ENCODE peak calls at places on chromosome 21, in ten cellular contexts. T, U, V, Q, Z, M, J, H, E and O are unnamed samples.

GRCh38 chr21:44984428-44984791 is 44.6 kb downstream of the SLX9 start:
- DNase-seq in Q (no peak), V (no peak), J (no peak), H (no peak), Z (no peak), M (peak), U (no peak), E (no peak), T (no peak), O (no peak)

GRCh38 chr21:29092102-29092959 is 18.9 kb upstream of the CCT8 start:
- DNase-seq in V (peak), U (no peak), J (no peak), H (no peak), M (no peak), Q (no peak), Z (no peak), E (peak), T (no peak), O (peak)

GRCh38 chr21:37208056-37208705 is 59.0 kb downstream of the VPS26C start:
- DNase-seq in Q (no peak), H (no peak), M (no peak), E (no peak), T (no peak), J (no peak), V (no peak), Z (peak), U (no peak), O (no peak)

GRCh38 chr21:45150630-45151265 is 76.4 kb downstream of the ADARB1 start:
- DNase-seq in M (peak), Z (no peak), Q (no peak), J (no peak), V (no peak), E (no peak), H (no peak), T (no peak), U (no peak), O (no peak)

GRCh38 chr21:44969066-44969649 is 29.3 kb downstream of the SLX9 start:
- DNase-seq in T (no peak), Z (no peak), J (no peak), E (no peak), U (no peak), Q (no peak), V (no peak), M (peak), H (no peak), O (no peak)

GRCh38 chr21:45669382-45669781 is 25.9 kb downstream of the PCBP3 start:
- DNase-seq in Q (no peak), E (no peak), T (no peak), H (no peak), U (no peak), M (no peak), V (no peak), J (no peak), Z (no peak), O (no peak)

GRCh38 chr21:42840411-42841155 is 38.8 kb downstream of the WDR4 start:
- DNase-seq in J (no peak), M (no peak), Q (no peak), U (no peak), T (no peak), H (no peak), V (no peak), Z (no peak), E (no peak), O (no peak)

GRCh38 chr21:28066051-28066450 is 926.6 kb downstream of the LTN1 start:
- DNase-seq in J (no peak), Z (no peak), T (no peak), E (peak), Q (peak), V (peak), M (no peak), H (no peak), U (no peak), O (no peak)

GRCh38 chr21:39007985-39008384 is 175.3 kb downstream of the PSMG1 start:
- DNase-seq in U (no peak), V (no peak), T (no peak), E (no peak), J (no peak), H (no peak), Q (no peak), M (no peak), Z (no peak), O (no peak)

GRCh38 chr21:29301703-29302102 is 3.0 kb downstream of the BACH1 start:
- DNase-seq in J (no peak), T (no peak), Z (no peak), V (no peak), H (no peak), U (no peak), E (peak), M (no peak), Q (no peak), O (no peak)

GRCh38 chr21:27647401-27647800 is 680.5 kb upstream of the ADAMTS5 start:
- DNase-seq in E (peak), U (no peak), J (no peak), V (no peak), T (no peak), M (no peak), H (no peak), Q (no peak), Z (no peak), O (no peak)

GRCh38 chr21:37532868-37533780 is 166.6 kb downstream of the DYRK1A start:
- DNase-seq in H (no peak), U (no peak), M (no peak), V (peak), T (peak), Z (no peak), J (no peak), E (peak), Q (no peak), O (peak)

GRCh38 chr21:38433516-38433915 is 64.8 kb downstream of the ERG start:
- DNase-seq in Z (no peak), J (no peak), H (no peak), E (no peak), Q (no peak), M (no peak), T (no peak), V (no peak), U (no peak), O (peak)

GRCh38 chr21:45336870-45337269 is 49.2 kb upstream of the POFUT2 start:
- DNase-seq in Z (no peak), E (no peak), V (peak), J (no peak), T (no peak), H (no peak), M (peak), U (no peak), Q (no peak), O (peak)

GRCh38 chr21:39307466-39307865 is 6.0 kb downstream of the BRWD1 start:
- DNase-seq in T (no peak), Z (no peak), M (no peak), H (no peak), J (no peak), V (no peak), Q (no peak), E (no peak), U (no peak), O (no peak)

GRCh38 chr21:44858791-44859190 is 14.7 kb downstream of the PTTG1IP start:
- DNase-seq in Z (no peak), T (no peak), V (no peak), U (no peak), E (no peak), M (no peak), H (no peak), J (no peak), Q (no peak), O (no peak)

GRCh38 chr21:36470294-36470693 is 9.6 kb downstream of the CLDN14 start:
- DNase-seq in J (no peak), Q (no peak), H (no peak), M (no peak), V (no peak), E (no peak), U (no peak), T (no peak), Z (no peak), O (no peak)

GRCh38 chr21:26794597-26795397 is 50.4 kb downstream of the ADAMTS1 start:
- DNase-seq in V (peak), H (no peak), M (no peak), T (no peak), U (no peak), E (no peak), Q (no peak), J (no peak), Z (no peak), O (peak)

GRCh38 chr21:24045775-24046215 is 1561.5 kb downstream of the MRPL39 start:
- DNase-seq in T (peak), U (no peak), Q (no peak), J (no peak), H (no peak), V (peak), M (peak), E (peak), Z (peak), O (peak)

GRCh38 chr21:29163381-29164115 is 33.1 kb downstream of the MAP3K7CL start:
- DNase-seq in M (no peak), Z (no peak), E (peak), V (no peak), T (no peak), J (no peak), Q (no peak), H (no peak), U (no peak), O (no peak)